ENCODE peak calls at places on chromosomes 2 and 18, in ten cellular contexts. One of them, this sample, is unnamed.

GRCh38 chr2:172513935-172514586 is 41.8 kb upstream of the PDK1 start:
- DNase-seq in astrocyte: no peak
- DNase-seq in lower lobe of right lung: peak; percentile 43
- DNase-seq in CD8-positive, alpha-beta T cell: no peak
- DNase-seq in aorta: no peak
- DNase-seq in PC-9: no peak
- DNase-seq in A549: no peak
- DNase-seq in CD8-positive, alpha-beta memory T cell: no peak
- DNase-seq in transverse colon: no peak
- DNase-seq in heart left ventricle: no peak
- DNase-seq in this sample: no peak

GRCh38 chr2:191166111-191166755 is 15.4 kb upstream of the STAT4 start:
- DNase-seq in transverse colon: no peak
- DNase-seq in aorta: no peak
- DNase-seq in CD8-positive, alpha-beta T cell: no peak
- DNase-seq in PC-9: peak; percentile 61
- DNase-seq in heart left ventricle: no peak
- DNase-seq in A549: peak; percentile 62
- DNase-seq in lower lobe of right lung: no peak
- DNase-seq in CD8-positive, alpha-beta memory T cell: no peak
- DNase-seq in astrocyte: peak; percentile 64
- DNase-seq in this sample: no peak

GRCh38 chr2:120518819-120519218 is 172.9 kb downstream of the INHBB start:
- DNase-seq in astrocyte: no peak
- DNase-seq in A549: no peak
- DNase-seq in heart left ventricle: no peak
- DNase-seq in transverse colon: no peak
- DNase-seq in CD8-positive, alpha-beta T cell: no peak
- DNase-seq in lower lobe of right lung: no peak
- DNase-seq in PC-9: no peak
- DNase-seq in CD8-positive, alpha-beta memory T cell: no peak
- DNase-seq in aorta: peak; percentile 50
- DNase-seq in this sample: no peak

GRCh38 chr18:78082776-78083175 is 833.1 kb downstream of the GALR1 start:
- DNase-seq in aorta: no peak
- DNase-seq in astrocyte: no peak
- DNase-seq in transverse colon: no peak
- DNase-seq in lower lobe of right lung: no peak
- DNase-seq in A549: no peak
- DNase-seq in CD8-positive, alpha-beta T cell: no peak
- DNase-seq in heart left ventricle: no peak
- DNase-seq in PC-9: no peak
- DNase-seq in CD8-positive, alpha-beta memory T cell: no peak
- DNase-seq in this sample: no peak

GRCh38 chr2:54757496-54757895 is 34.0 kb downstream of the EML6 start:
- DNase-seq in astrocyte: peak; percentile 17
- DNase-seq in CD8-positive, alpha-beta T cell: no peak
- DNase-seq in transverse colon: no peak
- DNase-seq in aorta: no peak
- DNase-seq in A549: no peak
- DNase-seq in PC-9: no peak
- DNase-seq in lower lobe of right lung: no peak
- DNase-seq in heart left ventricle: no peak
- DNase-seq in CD8-positive, alpha-beta memory T cell: no peak
- DNase-seq in this sample: no peak

GRCh38 chr18:62105373-62105772 is 81.5 kb downstream of the PIGN start:
- DNase-seq in heart left ventricle: no peak
- DNase-seq in astrocyte: peak; percentile 25
- DNase-seq in lower lobe of right lung: no peak
- DNase-seq in A549: no peak
- DNase-seq in transverse colon: no peak
- DNase-seq in CD8-positive, alpha-beta memory T cell: no peak
- DNase-seq in aorta: no peak
- DNase-seq in CD8-positive, alpha-beta T cell: no peak
- DNase-seq in PC-9: no peak
- DNase-seq in this sample: no peak

GRCh38 chr2:3986530-3987258 is 283.3 kb downstream of the DCDC2C start:
- DNase-seq in PC-9: no peak
- DNase-seq in aorta: no peak
- DNase-seq in CD8-positive, alpha-beta memory T cell: no peak
- DNase-seq in transverse colon: no peak
- DNase-seq in astrocyte: no peak
- DNase-seq in CD8-positive, alpha-beta T cell: no peak
- DNase-seq in heart left ventricle: no peak
- DNase-seq in lower lobe of right lung: no peak
- DNase-seq in A549: no peak
- DNase-seq in this sample: no peak

GRCh38 chr2:24076849-24077534 is 866 bp upstream of the SF3B6 start:
- DNase-seq in lower lobe of right lung: no peak
- DNase-seq in CD8-positive, alpha-beta memory T cell: no peak
- DNase-seq in heart left ventricle: peak; percentile 71
- DNase-seq in CD8-positive, alpha-beta T cell: no peak
- DNase-seq in aorta: no peak
- DNase-seq in transverse colon: no peak
- DNase-seq in A549: no peak
- DNase-seq in astrocyte: no peak
- DNase-seq in PC-9: no peak
- DNase-seq in this sample: no peak

GRCh38 chr2:176675557-176676256 is 406.5 kb downstream of the MTX2 start:
- DNase-seq in transverse colon: no peak
- DNase-seq in lower lobe of right lung: no peak
- DNase-seq in CD8-positive, alpha-beta memory T cell: no peak
- DNase-seq in PC-9: no peak
- DNase-seq in A549: no peak
- DNase-seq in astrocyte: no peak
- DNase-seq in CD8-positive, alpha-beta T cell: no peak
- DNase-seq in aorta: no peak
- DNase-seq in heart left ventricle: no peak
- DNase-seq in this sample: no peak

GRCh38 chr2:119174216-119174992 is 15.9 kb upstream of the C1QL2 start:
- DNase-seq in A549: peak; percentile 58
- DNase-seq in aorta: no peak
- DNase-seq in PC-9: no peak
- DNase-seq in CD8-positive, alpha-beta T cell: peak; percentile 50
- DNase-seq in transverse colon: peak; percentile 52
- DNase-seq in heart left ventricle: no peak
- DNase-seq in astrocyte: no peak
- DNase-seq in CD8-positive, alpha-beta memory T cell: peak; percentile 29
- DNase-seq in lower lobe of right lung: peak; percentile 66
- DNase-seq in this sample: peak; percentile 32

GRCh38 chr2:128404709-128405466 is 86.2 kb upstream of the HS6ST1 start:
- DNase-seq in lower lobe of right lung: no peak
- DNase-seq in astrocyte: no peak
- DNase-seq in A549: no peak
- DNase-seq in heart left ventricle: no peak
- DNase-seq in CD8-positive, alpha-beta memory T cell: no peak
- DNase-seq in CD8-positive, alpha-beta T cell: no peak
- DNase-seq in transverse colon: peak; percentile 5
- DNase-seq in PC-9: no peak
- DNase-seq in aorta: peak; percentile 46
- DNase-seq in this sample: no peak

GRCh38 chr2:74290466-74291216 is 52.6 kb downstream of the SLC4A5 start:
- DNase-seq in lower lobe of right lung: no peak
- DNase-seq in heart left ventricle: no peak
- DNase-seq in CD8-positive, alpha-beta memory T cell: no peak
- DNase-seq in aorta: no peak
- DNase-seq in astrocyte: no peak
- DNase-seq in PC-9: no peak
- DNase-seq in A549: no peak
- DNase-seq in transverse colon: peak; percentile 37
- DNase-seq in CD8-positive, alpha-beta T cell: peak; percentile 42
- DNase-seq in this sample: no peak

GRCh38 chr2:37982147-37982582 is 57.1 kb downstream of the RMDN2 start:
- DNase-seq in PC-9: peak; percentile 48
- DNase-seq in heart left ventricle: no peak
- DNase-seq in aorta: peak; percentile 87
- DNase-seq in A549: peak; percentile 64
- DNase-seq in CD8-positive, alpha-beta memory T cell: peak; percentile 41
- DNase-seq in transverse colon: peak; percentile 75
- DNase-seq in lower lobe of right lung: peak; percentile 60
- DNase-seq in CD8-positive, alpha-beta T cell: peak; percentile 61
- DNase-seq in astrocyte: peak; percentile 16
- DNase-seq in this sample: peak; percentile 60

GRCh38 chr2:54773838-54774237 is 50.4 kb downstream of the EML6 start:
- DNase-seq in CD8-positive, alpha-beta memory T cell: no peak
- DNase-seq in PC-9: no peak
- DNase-seq in A549: peak; percentile 61
- DNase-seq in astrocyte: no peak
- DNase-seq in CD8-positive, alpha-beta T cell: no peak
- DNase-seq in lower lobe of right lung: no peak
- DNase-seq in transverse colon: no peak
- DNase-seq in heart left ventricle: no peak
- DNase-seq in aorta: no peak
- DNase-seq in this sample: no peak

GRCh38 chr18:48453330-48454063 is 44.3 kb upstream of the ZBTB7C start:
- DNase-seq in transverse colon: no peak
- DNase-seq in A549: no peak
- DNase-seq in CD8-positive, alpha-beta T cell: no peak
- DNase-seq in CD8-positive, alpha-beta memory T cell: no peak
- DNase-seq in aorta: no peak
- DNase-seq in astrocyte: no peak
- DNase-seq in heart left ventricle: no peak
- DNase-seq in lower lobe of right lung: no peak
- DNase-seq in PC-9: peak; percentile 95
- DNase-seq in this sample: no peak

DNA sequence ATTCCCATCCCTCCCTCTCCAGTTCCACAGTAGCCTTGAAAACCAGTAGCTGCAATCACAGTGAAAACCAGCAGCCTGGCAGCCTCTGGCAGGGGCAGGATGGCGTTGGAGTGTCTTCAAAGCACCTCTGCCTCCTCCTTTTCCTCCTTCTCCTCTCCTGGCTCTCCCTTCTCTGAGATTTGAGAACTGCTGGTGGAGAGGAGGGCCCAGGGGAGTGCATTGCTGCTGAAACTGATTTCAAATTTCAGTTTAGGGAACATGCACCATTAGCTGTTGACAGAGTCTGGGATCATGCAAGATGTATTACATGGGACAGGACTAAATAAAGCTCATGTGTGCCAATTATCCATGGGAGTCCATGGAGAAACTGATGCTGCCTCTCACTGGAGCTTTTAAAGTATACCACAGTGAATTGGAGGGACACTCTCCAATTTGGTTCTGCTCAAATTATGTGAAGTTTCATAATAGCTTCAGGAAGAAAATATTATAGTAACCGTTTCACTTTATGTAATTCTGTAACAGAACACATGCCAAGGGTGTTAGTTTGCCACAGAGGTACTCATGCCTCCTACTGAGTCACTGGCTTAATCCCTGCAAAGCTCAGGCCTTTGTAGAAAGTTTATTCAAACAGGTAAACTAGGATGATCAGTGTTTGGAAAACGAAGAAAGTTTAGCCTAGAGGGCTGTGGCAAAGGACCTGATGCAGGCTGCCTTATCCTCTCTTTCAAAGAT is 146.1 kb downstream of the PRPF40A start:
- DNase-seq in CD8-positive, alpha-beta memory T cell: no peak
- DNase-seq in lower lobe of right lung: no peak
- DNase-seq in heart left ventricle: no peak
- DNase-seq in aorta: no peak
- DNase-seq in transverse colon: no peak
- DNase-seq in PC-9: no peak
- DNase-seq in astrocyte: no peak
- DNase-seq in A549: no peak
- DNase-seq in CD8-positive, alpha-beta T cell: no peak
- DNase-seq in this sample: no peak
- H3K27ac ChIP-seq in CD8-positive, alpha-beta memory T cell: no peak overlapping the region
- H3K27ac ChIP-seq in lower lobe of right lung: no peak overlapping the region
- H3K27ac ChIP-seq in heart left ventricle: no peak overlapping the region
- H3K27ac ChIP-seq in aorta: no peak overlapping the region
- H3K27ac ChIP-seq in transverse colon: no peak overlapping the region
- H3K27ac ChIP-seq in PC-9: no peak overlapping the region
- H3K27ac ChIP-seq in astrocyte: no peak overlapping the region
- H3K27ac ChIP-seq in A549: no peak overlapping the region
- H3K27ac ChIP-seq in CD8-positive, alpha-beta T cell: no peak overlapping the region
- H3K27ac ChIP-seq in this sample: no peak overlapping the region

DNA sequence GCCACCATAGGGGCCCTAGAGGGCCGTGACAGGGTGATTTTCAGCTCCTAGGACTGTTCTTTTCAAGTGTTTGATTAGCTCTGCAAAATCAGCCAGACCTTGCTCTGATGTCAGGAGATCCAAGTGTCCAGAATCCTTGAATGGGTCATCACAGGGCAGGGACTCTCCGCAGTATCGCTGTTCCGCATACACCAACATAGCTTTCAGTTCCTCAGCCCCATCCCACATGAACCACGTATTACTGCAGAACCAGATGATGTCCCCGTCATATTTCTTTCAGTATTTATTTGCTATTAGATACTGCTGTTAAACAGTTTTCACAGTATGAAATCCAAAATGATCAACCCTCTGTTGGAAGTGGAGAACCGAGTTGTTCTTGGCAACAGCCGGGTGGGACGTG is 46.6 kb upstream of the RFX8 start:
- DNase-seq in aorta: no peak
- DNase-seq in heart left ventricle: no peak
- DNase-seq in CD8-positive, alpha-beta T cell: no peak
- DNase-seq in A549: no peak
- DNase-seq in transverse colon: no peak
- DNase-seq in CD8-positive, alpha-beta memory T cell: no peak
- DNase-seq in PC-9: no peak
- DNase-seq in lower lobe of right lung: no peak
- DNase-seq in astrocyte: no peak
- DNase-seq in this sample: no peak
- H3K4me1 ChIP-seq in aorta: no peaks in the 10 kb centered on the region
- H3K4me1 ChIP-seq in heart left ventricle: peaks cover 15% of the 10 kb centered on the region
- H3K4me1 ChIP-seq in CD8-positive, alpha-beta T cell: peaks cover 12% of the 10 kb centered on the region
- H3K4me1 ChIP-seq in A549: peaks cover 38% of the 10 kb centered on the region
- H3K4me1 ChIP-seq in transverse colon: peaks cover 14% of the 10 kb centered on the region
- H3K4me1 ChIP-seq in CD8-positive, alpha-beta memory T cell: peaks cover 5% of the 10 kb centered on the region
- H3K4me1 ChIP-seq in PC-9: peaks cover 47% of the 10 kb centered on the region
- H3K4me1 ChIP-seq in lower lobe of right lung: peaks cover 22% of the 10 kb centered on the region
- H3K4me1 ChIP-seq in astrocyte: peaks cover 33% of the 10 kb centered on the region
- H3K4me1 ChIP-seq in this sample: peaks cover 10% of the 10 kb centered on the region

GRCh38 chr18:23631312-23631711 is 31.4 kb downstream of the ANKRD29 start:
- DNase-seq in lower lobe of right lung: no peak
- DNase-seq in astrocyte: no peak
- DNase-seq in PC-9: no peak
- DNase-seq in heart left ventricle: no peak
- DNase-seq in transverse colon: no peak
- DNase-seq in CD8-positive, alpha-beta T cell: no peak
- DNase-seq in CD8-positive, alpha-beta memory T cell: no peak
- DNase-seq in aorta: no peak
- DNase-seq in A549: no peak
- DNase-seq in this sample: no peak
- H3K27ac ChIP-seq in lower lobe of right lung: no peak overlapping the region
- H3K27ac ChIP-seq in astrocyte: no peak overlapping the region
- H3K27ac ChIP-seq in PC-9: no peak overlapping the region
- H3K27ac ChIP-seq in heart left ventricle: no peak overlapping the region
- H3K27ac ChIP-seq in transverse colon: no peak overlapping the region
- H3K27ac ChIP-seq in CD8-positive, alpha-beta T cell: no peak overlapping the region
- H3K27ac ChIP-seq in CD8-positive, alpha-beta memory T cell: no peak overlapping the region
- H3K27ac ChIP-seq in aorta: no peak overlapping the region
- H3K27ac ChIP-seq in A549: peak overlapping the region; percentile 77
- H3K27ac ChIP-seq in this sample: no peak overlapping the region

DNA sequence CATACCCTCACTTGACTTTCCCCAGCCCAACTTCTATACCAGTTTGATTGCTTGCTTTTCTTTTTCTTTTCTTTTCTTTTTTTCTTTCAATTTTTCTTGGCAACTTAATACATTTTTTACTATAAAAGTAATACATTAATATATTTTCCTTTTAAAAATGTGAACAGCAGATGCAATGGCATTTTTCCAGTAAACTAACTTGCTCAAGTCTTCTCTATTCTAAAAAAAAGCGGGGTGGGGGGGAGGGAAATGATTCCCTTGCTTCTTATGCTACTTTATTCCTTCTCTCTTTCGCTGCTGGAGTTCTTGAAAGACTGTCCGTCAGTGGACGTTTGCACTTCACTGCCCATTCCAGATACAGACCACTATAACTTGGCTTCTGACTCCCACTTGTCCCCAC is 70.5 kb downstream of the RBMS1 start:
- DNase-seq in A549: no peak
- DNase-seq in aorta: no peak
- DNase-seq in CD8-positive, alpha-beta memory T cell: no peak
- DNase-seq in PC-9: no peak
- DNase-seq in astrocyte: no peak
- DNase-seq in heart left ventricle: no peak
- DNase-seq in CD8-positive, alpha-beta T cell: no peak
- DNase-seq in transverse colon: no peak
- DNase-seq in lower lobe of right lung: no peak
- DNase-seq in this sample: no peak
- H3K4me1 ChIP-seq in A549: peaks cover 39% of the 10 kb centered on the region
- H3K4me1 ChIP-seq in aorta: no peaks in the 10 kb centered on the region
- H3K4me1 ChIP-seq in CD8-positive, alpha-beta memory T cell: peaks cover 41% of the 10 kb centered on the region
- H3K4me1 ChIP-seq in PC-9: peaks cover 19% of the 10 kb centered on the region
- H3K4me1 ChIP-seq in astrocyte: peaks cover 26% of the 10 kb centered on the region
- H3K4me1 ChIP-seq in heart left ventricle: peaks cover 61% of the 10 kb centered on the region
- H3K4me1 ChIP-seq in CD8-positive, alpha-beta T cell: peaks cover 40% of the 10 kb centered on the region
- H3K4me1 ChIP-seq in transverse colon: peaks cover 35% of the 10 kb centered on the region
- H3K4me1 ChIP-seq in lower lobe of right lung: peaks cover 48% of the 10 kb centered on the region
- H3K4me1 ChIP-seq in this sample: peaks cover 20% of the 10 kb centered on the region

This sample was measured in CD4-positive, CD25-positive, alpha-beta regulatory T cell.